ENCODE peak calls at places on chromosomes 16 and 17, in seven cellular contexts. U, B, M, W, O, C and P are unnamed samples.

GRCh38 chr16:4358236-4358635 is 7.1 kb upstream of the PAM16 start:
- DNase-seq in B (no peak), M (no peak), U (no peak), W (peak), C (no peak), O (no peak), P (no peak)

GRCh38 chr17:21245703-21246102 is 7.5 kb downstream of the NATD1 start:
- DNase-seq in U (no peak), W (no peak), O (no peak), C (no peak), M (no peak), B (no peak), P (no peak)

GRCh38 chr17:81666092-81666341 is 388 bp downstream of the OXLD1 start:
- DNase-seq in W (no peak), B (no peak), M (no peak), C (peak), O (no peak), U (no peak), P (no peak)

GRCh38 chr17:7557147-7557764 is 1.3 kb upstream of the TNFSF13 start:
- DNase-seq in O (no peak), M (no peak), C (no peak), B (peak), W (no peak), U (no peak), P (no peak)

GRCh38 chr16:67015317-67015731 is 13.6 kb upstream of the CBFB start:
- DNase-seq in O (no peak), W (peak), B (no peak), M (no peak), U (no peak), C (no peak), P (no peak)

GRCh38 chr16:75593825-75594820 is 27.9 kb downstream of the GABARAPL2 start:
- DNase-seq in M (no peak), C (no peak), B (no peak), O (peak), U (peak), W (no peak), P (no peak)

GRCh38 chr16:8908779-8909468 is 26.8 kb downstream of the LITAFD start:
- DNase-seq in U (peak), C (no peak), M (no peak), O (no peak), W (no peak), B (no peak), P (no peak)

GRCh38 chr17:81868674-81869220 is 2.4 kb downstream of the ARHGDIA start:
- DNase-seq in U (peak), W (peak), B (no peak), C (no peak), M (no peak), O (peak), P (no peak)

GRCh38 chr17:41140360-41141132 is at the start of gene KRTAP4-6:
- DNase-seq in O (no peak), W (no peak), M (no peak), U (peak), B (no peak), C (no peak), P (no peak)

GRCh38 chr17:51595965-51596364 is 335.6 kb downstream of the UTP18 start:
- DNase-seq in M (no peak), O (no peak), C (no peak), W (no peak), B (no peak), U (no peak), P (no peak)

GRCh38 chr17:1001640-1002411 is 4.9 kb downstream of the TIMM22 start:
- DNase-seq in O (no peak), B (no peak), C (no peak), W (no peak), U (no peak), M (no peak), P (no peak)

GRCh38 chr17:64083571-64084085 is 46.3 kb downstream of the ERN1 start:
- DNase-seq in O (no peak), M (no peak), U (no peak), W (no peak), B (no peak), C (no peak), P (no peak)

GRCh38 chr17:75047398-75048098 is 523 bp downstream of the KCTD2 start:
- DNase-seq in O (no peak), U (no peak), B (no peak), C (no peak), W (peak), M (peak), P (peak)

GRCh38 chr16:66843191-66843590 is 1.0 kb upstream of the CA7 start:
- DNase-seq in O (no peak), B (no peak), C (no peak), U (no peak), M (no peak), W (no peak), P (no peak)

GRCh38 chr16:88019847-88020512 is 68.7 kb downstream of the BANP start:
- DNase-seq in O (no peak), W (no peak), C (no peak), B (no peak), U (no peak), M (no peak), P (no peak)

GRCh38 chr17:17935321-17936271 is 36.6 kb downstream of the TOM1L2 start:
- DNase-seq in C (no peak), U (peak), M (no peak), W (no peak), B (no peak), O (peak), P (no peak)

GRCh38 chr16:85426806-85427205 is 186.3 kb upstream of the GSE1 start:
- DNase-seq in B (no peak), M (peak), O (no peak), W (peak), C (no peak), U (no peak), P (no peak)

GRCh38 chr16:2787961-2788360 is 601 bp upstream of the PRSS33 start:
- DNase-seq in U (no peak), M (no peak), B (no peak), O (no peak), W (no peak), C (no peak), P (no peak)

GRCh38 chr17:72076678-72077030 is 44.2 kb upstream of the SOX9 start:
- DNase-seq in O (no peak), C (no peak), M (no peak), U (no peak), B (no peak), W (no peak), P (no peak)

GRCh38 chr16:19363741-19364140 is 53.9 kb upstream of the TMC5 start:
- DNase-seq in C (no peak), O (no peak), U (no peak), W (no peak), B (no peak), M (no peak), P (no peak)

GRCh38 chr17:40306395-40306794 is 2.6 kb upstream of the RARA start:
- DNase-seq in C (no peak), W (no peak), M (no peak), U (no peak), B (no peak), O (no peak), P (no peak)

GRCh38 chr17:60766778-60767190 is 89.1 kb downstream of the BCAS3 start:
- DNase-seq in C (no peak), W (no peak), B (no peak), M (no peak), U (no peak), O (no peak), P (peak)

GRCh38 chr17:81033535-81034167 is 1.3 kb upstream of the BAIAP2 start:
- DNase-seq in M (no peak), U (no peak), W (peak), O (no peak), B (no peak), C (no peak), P (no peak)

GRCh38 chr16:23359092-23359760 is 57.1 kb downstream of the SCNN1B start:
- DNase-seq in O (no peak), U (no peak), B (no peak), W (peak), M (no peak), C (no peak), P (no peak)

GRCh38 chr17:7590743-7591142 is 849 bp upstream of the SOX15 start:
- DNase-seq in M (no peak), U (peak), O (peak), B (no peak), W (no peak), C (no peak), P (no peak)

GRCh38 chr17:42679001-42679491 is 2.3 kb upstream of the PLEKHH3 start:
- DNase-seq in U (peak), C (no peak), W (no peak), M (peak), B (peak), O (peak), P (no peak)

GRCh38 chr16:58733248-58733670 is 857 bp downstream of the GOT2 start:
- DNase-seq in B (no peak), W (no peak), U (no peak), M (no peak), C (no peak), O (no peak), P (no peak)

GRCh38 chr17:73900516-73900915 is 256.3 kb upstream of the SDK2 start:
- DNase-seq in B (no peak), W (no peak), C (no peak), O (no peak), M (no peak), U (no peak), P (no peak)

GRCh38 chr17:37118738-37119137 is 170.0 kb downstream of the AATF start:
- DNase-seq in O (no peak), U (no peak), W (no peak), M (no peak), B (no peak), C (no peak), P (no peak)

GRCh38 chr17:72481572-72481971 is 360.8 kb downstream of the SOX9 start:
- DNase-seq in O (no peak), U (no peak), W (no peak), B (no peak), C (no peak), M (no peak), P (no peak)

GRCh38 chr17:82684207-82684903 is 14.1 kb downstream of the RAB40B start:
- DNase-seq in C (no peak), U (peak), B (peak), W (no peak), M (no peak), O (peak), P (no peak)

GRCh38 chr16:79299154-79299799 is 301.3 kb downstream of the MAF start:
- DNase-seq in M (no peak), B (no peak), W (no peak), O (no peak), C (no peak), U (no peak), P (no peak)
- H3K27ac ChIP-seq in M (no peak), B (no peak), W (no peak), O (no peak), C (no peak), U (no peak), P (no peak)

GRCh38 chr17:44840936-44841335 is 6.7 kb upstream of the HIGD1B start:
- DNase-seq in U (no peak), O (no peak), B (no peak), M (no peak), C (no peak), W (no peak), P (no peak)
- H3K27ac ChIP-seq in U (no peak), O (no peak), B (no peak), M (no peak), C (no peak), W (no peak), P (no peak)

GRCh38 chr17:56184650-56185049 is 31.4 kb downstream of the ANKFN1 start:
- DNase-seq in C (no peak), U (no peak), W (no peak), B (no peak), M (no peak), O (no peak), P (no peak)
- H3K27ac ChIP-seq in C (no peak), U (no peak), W (no peak), B (no peak), M (no peak), O (no peak), P (no peak)

DNA sequence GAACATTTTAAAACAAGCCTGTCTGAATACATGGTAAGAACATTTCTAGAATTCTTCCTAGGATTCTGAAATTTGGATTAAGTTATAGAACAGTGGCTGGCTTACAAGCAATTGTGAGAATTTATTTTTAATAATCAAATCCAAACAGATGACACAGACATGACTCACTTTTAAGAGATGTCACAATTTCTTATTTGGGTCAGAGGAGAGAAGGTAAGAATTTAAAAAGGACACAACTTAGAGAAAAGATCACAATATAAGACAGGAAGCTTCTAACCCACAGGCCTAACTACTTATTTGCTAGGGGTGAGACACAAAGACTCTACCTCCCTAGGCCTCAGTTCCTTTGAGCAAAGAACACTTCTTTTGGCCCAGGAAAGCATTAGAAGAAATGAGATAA is 32.7 kb downstream of the ZZEF1 start:
- DNase-seq in W (no peak), B (no peak), M (no peak), C (no peak), O (peak), U (peak), P (no peak)
- H3K27ac ChIP-seq in W (no peak), B (no peak), M (no peak), C (no peak), O (no peak), U (peak), P (no peak)

GRCh38 chr16:55868137-55868536 is 7.0 kb downstream of the CES5A start:
- DNase-seq in C (no peak), M (no peak), W (no peak), O (no peak), U (no peak), B (no peak), P (no peak)

GRCh38 chr16:55873122-55873521 is 2.1 kb downstream of the CES5A start:
- DNase-seq in B (no peak), W (no peak), C (no peak), U (no peak), M (no peak), O (no peak), P (no peak)

GRCh38 chr16:55871411-55872038 is 3.6 kb downstream of the CES5A start:
- DNase-seq in C (no peak), U (no peak), M (no peak), O (no peak), W (no peak), B (no peak), P (no peak)

GRCh38 chr16:55872130-55872529 is 3.0 kb downstream of the CES5A start:
- DNase-seq in B (no peak), C (no peak), O (no peak), M (no peak), W (no peak), U (no peak), P (no peak)

GRCh38 chr16:55868980-55869379 is 6.2 kb downstream of the CES5A start:
- DNase-seq in U (no peak), W (no peak), O (no peak), C (no peak), M (no peak), B (no peak), P (no peak)
- H3K27ac ChIP-seq in U (no peak), W (no peak), O (no peak), C (no peak), M (no peak), B (no peak), P (no peak)

DNA sequence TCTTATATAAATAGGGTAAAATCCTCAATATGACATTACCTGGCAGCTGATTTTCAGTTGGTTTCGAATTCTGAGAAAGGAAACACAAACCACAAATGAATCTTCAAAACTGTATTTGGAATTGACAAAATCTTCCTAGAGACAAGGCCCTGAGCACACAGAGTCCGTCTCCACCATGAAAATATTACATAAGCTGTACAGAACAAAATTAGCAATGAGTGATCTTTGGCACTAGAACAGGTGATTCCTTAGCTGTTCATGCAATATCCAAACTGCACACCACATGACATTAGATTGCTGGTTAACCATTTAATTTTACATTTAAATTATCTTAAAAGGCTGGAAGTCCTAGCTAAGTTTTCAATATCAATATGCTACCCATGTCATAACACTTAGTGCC is 31.7 kb downstream of the GJC1 start:
- DNase-seq in M (no peak), C (no peak), U (no peak), O (no peak), B (no peak), W (no peak), P (no peak)
- H3K27ac ChIP-seq in M (no peak), C (no peak), U (no peak), O (no peak), B (no peak), W (no peak), P (no peak)

DNA sequence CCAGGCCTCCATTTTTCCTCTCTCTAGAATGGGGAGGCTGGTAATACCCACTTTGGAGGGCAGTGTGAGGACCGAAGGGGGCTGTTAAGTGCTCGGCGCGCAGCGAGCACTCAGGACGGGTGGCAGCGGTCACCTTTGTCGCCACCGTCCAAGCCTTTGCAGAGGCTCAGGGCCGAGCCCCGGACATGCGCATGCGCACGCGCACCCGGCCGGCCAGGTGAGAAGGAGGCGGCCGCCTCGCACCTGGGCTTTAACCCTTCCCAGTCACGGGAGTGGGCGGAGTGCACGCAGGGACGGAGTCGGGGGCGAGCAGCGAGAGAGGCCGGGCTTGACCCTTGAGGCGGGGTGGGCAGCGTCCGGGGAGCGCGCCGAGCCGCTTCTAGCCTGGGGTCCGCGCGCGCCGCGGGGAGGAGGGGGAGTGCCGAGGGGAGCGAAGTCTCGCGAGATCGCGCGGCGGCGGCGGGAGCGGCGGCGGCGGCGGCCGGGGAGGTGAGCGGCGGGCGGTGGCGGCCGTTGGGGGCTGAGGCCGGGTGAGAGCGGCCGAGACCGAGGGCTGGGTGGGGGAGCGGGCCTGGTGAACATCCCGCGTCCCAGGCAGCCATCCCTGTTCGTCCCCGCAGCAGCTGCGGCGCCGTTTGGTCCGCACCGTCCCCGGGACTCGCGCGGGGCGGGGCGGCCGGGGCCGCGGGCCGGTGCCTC is at the start of gene MRTFB:
- DNase-seq in W (peak), O (peak), U (peak), B (peak), C (peak), M (peak), P (peak)
- H3K27ac ChIP-seq in W (peak), O (peak), U (peak), B (peak), C (peak), M (peak), P (peak)

GRCh38 chr17:50443492-50444051 is 17.6 kb downstream of the ACSF2 start:
- DNase-seq in M (no peak), B (no peak), O (no peak), U (no peak), W (no peak), C (no peak), P (no peak)
- H3K27ac ChIP-seq in M (no peak), B (peak), O (no peak), U (no peak), W (no peak), C (no peak), P (no peak)

DNA sequence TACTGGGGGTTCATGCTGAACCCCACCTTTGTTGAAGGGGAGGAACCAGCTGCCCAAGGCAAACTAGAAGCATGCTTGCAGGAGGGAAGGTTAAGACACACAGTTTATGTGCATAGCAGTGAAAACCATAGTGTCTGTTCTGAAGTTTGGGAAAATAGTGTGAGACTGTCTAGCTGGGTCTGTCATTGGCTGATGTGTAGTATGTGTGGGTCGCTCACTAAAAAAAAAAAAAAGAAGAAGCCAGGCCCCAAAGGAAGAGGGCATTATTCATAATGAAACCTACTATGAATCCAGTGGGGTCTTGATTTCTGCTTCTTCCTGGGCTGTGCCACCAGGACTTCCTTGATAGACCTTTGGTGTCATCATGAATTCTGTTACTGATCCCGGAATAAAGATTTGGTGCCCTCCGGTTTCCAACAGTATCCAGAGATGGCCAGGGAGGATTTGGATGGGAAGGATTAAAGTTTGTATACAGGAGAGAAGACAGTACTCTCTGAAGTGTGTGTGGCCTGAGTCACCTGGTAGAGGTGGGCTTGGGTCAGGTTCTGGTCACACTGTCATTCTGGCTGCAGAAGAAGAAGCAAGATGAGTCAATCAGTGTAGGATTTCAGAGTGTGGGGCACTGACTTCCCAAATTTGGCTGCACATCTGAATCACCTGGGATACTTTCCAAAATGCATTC is 220.3 kb downstream of the PRKCA start:
- DNase-seq in U (peak), M (no peak), B (no peak), W (no peak), O (no peak), C (no peak), P (no peak)
- H3K27ac ChIP-seq in U (peak), M (no peak), B (no peak), W (no peak), O (no peak), C (no peak), P (no peak)

GRCh38 chr17:77133087-77133633 is 7.6 kb upstream of the SEC14L1 start:
- DNase-seq in W (no peak), C (no peak), U (no peak), O (no peak), M (no peak), B (no peak), P (no peak)

GRCh38 chr17:77129568-77130301 is 11.0 kb upstream of the SEC14L1 start:
- DNase-seq in B (no peak), W (no peak), U (no peak), M (no peak), C (no peak), O (no peak), P (no peak)

GRCh38 chr17:77132411-77133086 is 8.2 kb upstream of the SEC14L1 start:
- DNase-seq in B (no peak), W (no peak), U (peak), O (no peak), C (no peak), M (no peak), P (no peak)

GRCh38 chr17:77130521-77130920 is 10.2 kb upstream of the SEC14L1 start:
- DNase-seq in C (no peak), M (no peak), O (no peak), U (no peak), B (no peak), W (no peak), P (no peak)

GRCh38 chr17:77131919-77132318 is 8.8 kb upstream of the SEC14L1 start:
- DNase-seq in U (peak), O (no peak), M (no peak), W (no peak), B (peak), C (no peak), P (no peak)
- H3K27ac ChIP-seq in U (peak), O (peak), M (no peak), W (no peak), B (no peak), C (no peak), P (no peak)